ENCODE peak calls at places on chromosome 19, in five cellular contexts. H is A549, J is H1, A is endothelial cell of umbilical vein, O is K562. I is an unnamed sample.

GRCh38 chr19:10270180-10270615 is 722 bp upstream of the ICAM1 start:
- DNase-seq in H (no peak), J (no peak), A (no peak), O (peak), I (no peak)

GRCh38 chr19:4272894-4273293 is 6.2 kb upstream of the SHD start:
- DNase-seq in H (no peak), J (no peak), A (no peak), O (no peak), I (no peak)

GRCh38 chr19:8577247-8577646 is at the start of gene MYO1F:
- DNase-seq in H (no peak), J (no peak), A (no peak), O (peak), I (no peak)

GRCh38 chr19:8316351-8317125 is 4.6 kb downstream of the NDUFA7 start:
- DNase-seq in H (no peak), J (no peak), A (no peak), O (no peak), I (no peak)

GRCh38 chr19:38099966-38100365 is 124.1 kb downstream of the DPF1 start:
- DNase-seq in H (no peak), J (no peak), A (no peak), O (no peak), I (no peak)

GRCh38 chr19:12034196-12034595 is 1.3 kb downstream of the ZNF433 start:
- DNase-seq in H (no peak), J (no peak), A (no peak), O (no peak), I (no peak)

GRCh38 chr19:7366701-7367420 is 18.1 kb downstream of the ARHGEF18 start:
- DNase-seq in H (peak), J (no peak), A (peak), O (peak), I (no peak)

GRCh38 chr19:15934332-15935078 is at the start of gene CYP4F11:
- DNase-seq in H (peak), J (no peak), A (no peak), O (no peak), I (no peak)

GRCh38 chr19:56217039-56217949 is 15.2 kb downstream of the ZSCAN5C start:
- DNase-seq in H (no peak), J (peak), A (peak), O (no peak), I (peak)

GRCh38 chr19:16850133-16850532 is 20.9 kb downstream of the SIN3B start:
- DNase-seq in H (no peak), J (no peak), A (no peak), O (no peak), I (no peak)

GRCh38 chr19:12647490-12648071 is 19.0 kb downstream of the MAN2B1 start:
- DNase-seq in H (no peak), J (peak), A (peak), O (peak), I (peak)

GRCh38 chr19:48991011-48991609 is 2.0 kb downstream of the GYS1 start:
- DNase-seq in H (no peak), J (no peak), A (no peak), O (no peak), I (no peak)

GRCh38 chr19:48990400-48990799 is 2.7 kb downstream of the GYS1 start:
- DNase-seq in H (no peak), J (no peak), A (no peak), O (no peak), I (no peak)

GRCh38 chr19:48992571-48993174 is 436 bp downstream of the GYS1 start:
- DNase-seq in H (no peak), J (no peak), A (no peak), O (no peak), I (no peak)

GRCh38 chr19:48993175-48994034 is at the start of the genes GYS1 and RUVBL2:
- DNase-seq in H (peak), J (peak), A (peak), O (peak), I (peak)

DNA sequence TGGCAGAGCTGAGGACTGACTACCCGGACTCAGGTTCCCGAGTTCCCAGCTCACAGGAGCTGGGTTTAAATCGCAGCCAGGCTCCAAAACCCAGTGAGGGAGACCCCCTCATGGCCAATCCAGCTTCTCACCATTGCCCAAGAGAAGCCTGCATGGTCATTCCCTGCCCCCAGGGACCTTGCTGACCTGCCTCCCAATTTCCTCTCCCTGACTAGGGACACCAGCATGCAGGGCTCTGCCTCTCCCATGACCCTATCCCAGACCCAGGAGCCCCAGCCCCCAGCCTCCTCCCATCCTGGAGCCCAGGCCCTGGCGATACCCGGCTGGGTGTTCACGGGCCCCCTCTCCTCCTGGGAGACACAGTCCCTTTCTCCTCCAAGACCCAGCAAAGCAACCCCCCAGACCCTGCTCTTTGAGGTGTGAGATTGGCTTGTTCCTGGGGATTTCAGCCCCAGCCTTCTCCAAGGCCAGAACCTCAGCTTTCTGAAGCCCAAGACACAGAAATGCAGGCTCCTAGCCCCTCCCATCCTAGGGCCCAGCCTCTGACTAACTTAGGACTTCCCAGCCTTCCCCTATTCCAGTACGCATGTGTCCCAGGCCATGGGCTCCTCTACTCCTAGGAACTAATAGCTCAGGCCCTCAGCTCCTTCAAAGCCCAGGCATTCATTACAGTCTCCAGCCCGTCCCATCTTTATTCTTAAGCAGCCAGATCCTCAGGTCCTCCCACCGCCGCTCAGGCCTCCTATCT is 1.1 kb downstream of the GYS1 start:
- DNase-seq in H (peak), J (no peak), A (peak), O (peak), I (no peak)
- TF ChIP-seq JUN in H (no peak), J (no peak), A (no peak), O (no peak), I (no peak)

GRCh38 chr19:35717665-35718344 is at the start of gene KMT2B:
- DNase-seq in H (peak), J (no peak), A (no peak), O (peak), I (peak)
- TF ChIP-seq JUN in H (peak), J (no peak), A (no peak), O (no peak), I (no peak)

GRCh38 chr19:41682437-41682836 is 5.6 kb downstream of the CEACAM7 start:
- DNase-seq in H (no peak), J (no peak), A (no peak), O (no peak), I (no peak)
- TF ChIP-seq JUN in H (no peak), J (no peak), A (no peak), O (no peak), I (no peak)

GRCh38 chr19:47323872-47324271 is 8.1 kb upstream of the C5AR2 start:
- DNase-seq in H (no peak), J (no peak), A (no peak), O (no peak), I (no peak)
- TF ChIP-seq JUN in H (no peak), J (no peak), A (no peak), O (no peak), I (no peak)

GRCh38 chr19:33075519-33075918 is 5.5 kb upstream of the GPATCH1 start:
- DNase-seq in H (no peak), J (no peak), A (no peak), O (no peak), I (no peak)
- TF ChIP-seq JUN in H (no peak), J (no peak), A (no peak), O (no peak), I (no peak)

I was measured in WTC11.